ENCODE peak calls at places on chromosomes 16 and 17, in eight cellular contexts. P is A549, D is PC-9, F is heart left ventricle, U is neuronal stem cell, O is aorta, S is mammary epithelial cell, C is endodermal cell. H is an unnamed sample. For H3K9me3, the result is how much of the 10 kb centered on the place peaks cover.

GRCh38 chr17:60065136-60065535 is 13.6 kb downstream of the HEATR6 start:
- DNase-seq in O (no peak), S (peak), P (no peak), U (no peak), D (no peak), F (no peak), C (no peak), H (no peak)

GRCh38 chr17:33260638-33261037 is 32.5 kb downstream of the ASIC2 start:
- DNase-seq in D (no peak), P (no peak), U (no peak), C (no peak), F (no peak), S (no peak), O (no peak), H (no peak)

GRCh38 chr16:89422527-89422904 is 67.8 kb downstream of the ANKRD11 start:
- DNase-seq in U (no peak), F (peak), S (no peak), C (no peak), P (no peak), O (peak), D (no peak), H (no peak)

GRCh38 chr16:2088759-2089358 is 41.1 kb downstream of the TSC2 start:
- DNase-seq in O (no peak), F (no peak), C (no peak), P (no peak), D (no peak), S (peak), U (no peak), H (no peak)

GRCh38 chr16:63061319-63061718 is 1025.1 kb upstream of the CDH8 start:
- DNase-seq in C (peak), F (no peak), U (no peak), P (peak), S (no peak), D (no peak), O (no peak), H (no peak)

GRCh38 chr17:45722161-45722560 is 62.0 kb upstream of the CRHR1 start:
- DNase-seq in D (peak), F (no peak), U (no peak), P (peak), O (no peak), C (peak), S (no peak), H (no peak)

GRCh38 chr17:42667088-42667951 is 8.2 kb downstream of the TUBG2 start:
- DNase-seq in S (peak), P (peak), O (no peak), C (peak), F (peak), U (no peak), D (peak), H (no peak)

GRCh38 chr17:3959921-3960601 is 4.2 kb downstream of the ATP2A3 start:
- DNase-seq in F (no peak), C (no peak), O (no peak), S (no peak), U (no peak), P (no peak), D (no peak), H (no peak)

GRCh38 chr16:72846594-72846993 is 201.3 kb downstream of the ZFHX3 start:
- DNase-seq in O (no peak), F (no peak), D (no peak), S (no peak), U (no peak), P (no peak), C (no peak), H (no peak)

GRCh38 chr17:64535357-64535756 is 28.6 kb downstream of the CEP95 start:
- DNase-seq in P (no peak), C (no peak), D (no peak), U (no peak), S (no peak), F (no peak), O (no peak), H (no peak)
- H3K27ac ChIP-seq in P (no peak), C (no peak), D (no peak), U (no peak), S (no peak), F (no peak), O (no peak), H (no peak)

GRCh38 chr17:31269597-31269996 is 27.4 kb downstream of the OMG start:
- DNase-seq in D (peak), P (peak), C (peak), F (no peak), S (peak), U (no peak), O (no peak), H (peak)

GRCh38 chr17:31269178-31269577 is 27.9 kb downstream of the OMG start:
- DNase-seq in O (no peak), U (no peak), F (no peak), S (no peak), D (no peak), C (no peak), P (no peak), H (no peak)

GRCh38 chr17:31260151-31260550 is 36.9 kb downstream of the OMG start:
- DNase-seq in F (no peak), D (no peak), C (no peak), O (no peak), S (no peak), P (no peak), U (no peak), H (no peak)

GRCh38 chr17:31261596-31261995 is 35.4 kb downstream of the OMG start:
- DNase-seq in U (no peak), C (no peak), F (no peak), P (no peak), D (no peak), O (no peak), S (no peak), H (no peak)

GRCh38 chr17:31266042-31266441 is 31.0 kb downstream of the OMG start:
- DNase-seq in P (peak), F (no peak), C (no peak), S (no peak), D (no peak), U (no peak), O (no peak), H (no peak)
- H3K9me3 ChIP-seq in P (under half), F (under half), C (under half), S (under half), D (under half), U (under half), O (under half), H (under half)

GRCh38 chr17:9021158-9021984 is at the start of gene NTN1:
- DNase-seq in F (peak), O (peak), D (peak), C (peak), S (peak), P (no peak), U (peak), H (no peak)

GRCh38 chr17:9023389-9024210 is 2.3 kb downstream of the NTN1 start:
- DNase-seq in U (no peak), C (peak), F (no peak), P (no peak), D (no peak), O (no peak), S (no peak), H (no peak)

GRCh38 chr17:9020824-9021157 is 519 bp upstream of the NTN1 start:
- DNase-seq in O (peak), S (no peak), C (no peak), U (no peak), P (no peak), D (no peak), F (no peak), H (no peak)

GRCh38 chr17:9022553-9023388 is 1.5 kb downstream of the NTN1 start:
- DNase-seq in O (peak), F (no peak), U (peak), S (peak), C (peak), D (no peak), P (peak), H (no peak)

DNA sequence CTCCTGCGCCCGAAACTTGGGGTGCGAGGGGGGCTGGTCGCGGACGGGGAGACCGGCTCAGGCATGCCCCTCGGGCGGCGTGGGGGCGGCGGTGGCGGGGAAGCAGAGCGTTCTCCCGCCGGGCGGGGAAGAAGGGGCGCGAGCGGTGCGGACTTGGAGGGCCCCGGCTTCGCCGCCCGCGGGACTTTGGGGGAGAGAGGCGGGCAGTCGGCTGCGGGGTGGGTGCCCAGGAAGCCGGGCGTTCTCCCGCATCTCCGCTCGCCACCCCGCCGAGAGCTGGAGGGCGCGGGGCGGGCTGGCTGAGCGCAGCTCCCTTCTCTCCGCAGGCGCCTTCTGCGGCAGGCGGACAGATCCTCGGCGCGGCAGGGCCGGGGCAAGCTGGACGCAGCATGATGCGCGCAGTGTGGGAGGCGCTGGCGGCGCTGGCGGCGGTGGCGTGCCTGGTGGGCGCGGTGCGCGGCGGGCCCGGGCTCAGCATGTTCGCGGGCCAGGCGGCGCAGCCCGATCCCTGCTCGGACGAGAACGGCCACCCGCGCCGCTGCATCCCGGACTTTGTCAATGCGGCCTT is 759 bp downstream of the NTN1 start:
- DNase-seq in D (peak), O (peak), U (peak), C (peak), S (peak), F (peak), P (no peak), H (no peak)
- H3K4me3 ChIP-seq in D (peak), O (peak), U (peak), C (peak), S (peak), F (peak), P (peak), H (peak)

DNA sequence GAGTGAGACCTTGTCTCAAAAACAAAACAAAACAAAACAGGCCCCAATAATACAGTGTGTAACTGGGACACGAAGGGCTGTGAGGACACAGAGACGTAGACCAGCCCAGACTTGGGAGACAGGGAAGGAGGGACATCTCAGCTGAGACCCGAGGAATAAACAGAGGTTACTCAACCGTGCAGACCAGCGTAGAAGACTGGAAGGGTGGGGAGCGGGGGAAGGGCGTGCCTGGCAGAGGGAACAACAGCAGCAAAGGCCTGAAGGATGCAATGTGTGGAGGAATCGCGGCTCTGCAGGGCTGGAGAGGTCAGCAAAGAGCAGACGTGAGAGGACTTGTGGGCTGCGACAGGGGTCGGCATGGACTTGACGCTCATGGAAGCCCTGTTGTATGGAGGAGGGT is 11.6 kb upstream of the CES4A start:
- DNase-seq in D (no peak), O (no peak), U (no peak), C (no peak), S (no peak), P (no peak), F (no peak), H (no peak)
- H3K27ac ChIP-seq in D (no peak), O (no peak), U (no peak), C (no peak), S (no peak), P (no peak), F (no peak), H (no peak)

DNA sequence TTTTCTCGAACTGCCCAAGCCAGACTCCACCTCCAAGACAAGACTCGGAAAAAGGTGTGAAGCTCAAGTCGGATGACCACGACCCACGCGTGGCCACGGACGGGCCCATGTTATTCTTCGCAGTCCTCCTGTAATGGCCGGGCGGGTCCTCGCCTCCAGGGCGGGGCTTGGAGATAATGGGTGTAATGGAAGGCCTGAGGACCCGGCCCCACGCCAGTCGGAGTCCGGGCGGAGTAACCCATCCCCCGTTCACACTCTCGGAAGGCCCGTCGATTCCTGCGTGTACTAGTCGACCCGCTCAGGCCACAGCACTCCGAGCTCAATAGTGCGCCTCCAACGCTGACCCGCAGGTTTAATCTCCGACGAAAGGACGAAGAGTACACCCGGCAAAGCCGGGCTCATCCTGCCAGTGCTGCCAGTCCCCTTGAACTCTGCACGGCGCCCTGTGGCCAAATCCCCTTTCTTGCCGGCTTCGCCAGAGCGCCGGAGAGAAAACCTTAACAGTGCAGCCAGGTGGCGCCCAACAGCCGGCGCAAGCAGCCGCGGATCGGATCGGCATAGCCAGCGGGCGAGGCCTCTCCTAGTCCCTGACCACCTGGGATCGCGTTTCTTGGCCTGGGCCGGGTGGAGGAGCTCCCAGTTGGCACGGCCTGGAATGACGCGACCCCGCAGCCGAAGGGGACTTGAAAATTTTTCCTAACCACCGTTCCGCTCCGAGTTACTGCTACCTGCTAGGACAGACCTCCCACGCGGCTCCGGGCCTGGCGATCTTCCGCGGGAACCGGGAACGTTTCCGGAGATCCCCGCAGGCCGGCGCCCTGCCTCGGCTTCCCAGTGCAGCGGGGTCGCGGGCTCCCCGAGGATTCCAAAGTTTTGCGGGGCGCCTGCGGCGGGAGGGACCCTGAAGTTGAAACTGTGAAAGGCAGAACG is 762.0 kb downstream of the KCNJ18 start:
- DNase-seq in F (no peak), O (no peak), C (no peak), U (no peak), S (no peak), D (no peak), P (no peak), H (no peak)
- H3K9me3 ChIP-seq in F (under half), O (under half), C (under half), U (under half), S (under half), D (under half), P (under half), H (under half)

H was measured in AG04450.